ENCODE peak calls at places on chromosomes 3 and 15, in six cellular contexts. Z, B, J, P, R and V are unnamed samples.

GRCh38 chr3:74304419-74304818 is 310.0 kb downstream of the CNTN3 start:
- DNase-seq in Z (no peak), B (no peak), J (no peak), P (no peak), R (no peak), V (no peak)

GRCh38 chr3:46935168-46935858 is 41.2 kb downstream of the CCDC12 start:
- DNase-seq in Z (peak; percentile 83), B (peak; percentile 98), J (no peak), P (peak; percentile 72), R (peak; percentile 92), V (peak; percentile 84)

GRCh38 chr15:39154776-39155175 is 426.1 kb upstream of the THBS1 start:
- DNase-seq in Z (no peak), B (no peak), J (no peak), P (no peak), R (no peak), V (no peak)

GRCh38 chr15:84023636-84024035 is 211.9 kb upstream of the GOLGA6L4 start:
- DNase-seq in Z (peak; percentile 51), B (no peak), J (no peak), P (peak; percentile 50), R (peak; percentile 24), V (peak; percentile 62)

GRCh38 chr3:30193625-30194044 is 412.8 kb upstream of the TGFBR2 start:
- DNase-seq in Z (peak; percentile 53), B (no peak), J (no peak), P (peak; percentile 86), R (peak; percentile 33), V (no peak)

GRCh38 chr15:39426552-39427532 is 154.0 kb upstream of the THBS1 start:
- DNase-seq in Z (no peak), B (no peak), J (peak; percentile 69), P (peak; percentile 98), R (no peak), V (peak; percentile 31)

GRCh38 chr3:183551930-183552329 is 3.6 kb downstream of the KLHL6 start:
- DNase-seq in Z (no peak), B (no peak), J (no peak), P (no peak), R (no peak), V (no peak)

GRCh38 chr15:99928429-99928981 is 195.3 kb upstream of the LYSMD4 start:
- DNase-seq in Z (peak; percentile 79), B (peak; percentile 54), J (peak; percentile 45), P (peak; percentile 82), R (no peak), V (peak; percentile 63)

GRCh38 chr3:126484662-126485061 is 9.0 kb upstream of the ZXDC start:
- DNase-seq in Z (no peak), B (no peak), J (no peak), P (no peak), R (no peak), V (no peak)

GRCh38 chr3:141663993-141664392 is 74.1 kb upstream of the RNF7 start:
- DNase-seq in Z (no peak), B (no peak), J (no peak), P (no peak), R (no peak), V (no peak)

GRCh38 chr3:129224984-129225393 is 24.4 kb upstream of the COPG1 start:
- DNase-seq in Z (peak; percentile 86), B (peak; percentile 71), J (no peak), P (peak; percentile 86), R (peak; percentile 92), V (no peak)

GRCh38 chr3:196339493-196340254 is 1.5 kb upstream of the TM4SF19 start:
- DNase-seq in Z (peak; percentile 77), B (no peak), J (no peak), P (peak; percentile 82), R (peak; percentile 21), V (peak; percentile 83)

GRCh38 chr3:179991877-179992276 is 44.9 kb downstream of the PEX5L start:
- DNase-seq in Z (peak; percentile 4), B (no peak), J (no peak), P (no peak), R (no peak), V (no peak)

GRCh38 chr3:27657871-27658270 is 64.3 kb downstream of the EOMES start:
- DNase-seq in Z (no peak), B (no peak), J (no peak), P (no peak), R (no peak), V (no peak)

GRCh38 chr3:144162042-144162441 is 190.4 kb downstream of the DIPK2A start:
- DNase-seq in Z (peak; percentile 67), B (peak; percentile 59), J (no peak), P (no peak), R (peak; percentile 75), V (no peak)

GRCh38 chr3:193614430-193614829 is 21.4 kb downstream of the OPA1 start:
- DNase-seq in Z (no peak), B (peak; percentile 54), J (no peak), P (no peak), R (no peak), V (no peak)

GRCh38 chr15:72168131-72168825 is 29.3 kb downstream of the GRAMD2A start:
- DNase-seq in Z (no peak), B (no peak), J (no peak), P (peak; percentile 42), R (no peak), V (peak; percentile 35)

GRCh38 chr15:56964182-56964581 is 45.7 kb downstream of the TCF12 start:
- DNase-seq in Z (no peak), B (peak; percentile 11), J (peak; percentile 17), P (no peak), R (no peak), V (no peak)

GRCh38 chr3:53375019-53375418 is 27.7 kb upstream of the DCP1A start:
- DNase-seq in Z (peak; percentile 77), B (peak; percentile 55), J (no peak), P (peak; percentile 76), R (peak; percentile 69), V (peak; percentile 77)

GRCh38 chr3:128618398-128618726 is 32.3 kb downstream of the RPN1 start:
- DNase-seq in Z (no peak), B (no peak), J (no peak), P (peak; percentile 35), R (no peak), V (no peak)

GRCh38 chr3:109952924-109953323 is 615.6 kb upstream of the DPPA4 start:
- DNase-seq in Z (no peak), B (no peak), J (no peak), P (no peak), R (no peak), V (no peak)

GRCh38 chr3:17745301-17745700 is 2.9 kb upstream of the TBC1D5 start:
- DNase-seq in Z (no peak), B (no peak), J (no peak), P (no peak), R (no peak), V (no peak)

GRCh38 chr15:72784233-72784876 is 797 bp upstream of the ADPGK start:
- DNase-seq in Z (peak; percentile 87), B (peak; percentile 87), J (peak; percentile 43), P (peak; percentile 91), R (peak; percentile 62), V (peak; percentile 49)

GRCh38 chr3:58998476-58999117 is 51.2 kb downstream of the CFAP20DC start:
- DNase-seq in Z (peak; percentile 77), B (peak; percentile 79), J (no peak), P (no peak), R (no peak), V (peak; percentile 74)

GRCh38 chr15:67834249-67834592 is 5.6 kb downstream of the RNU6-1 start:
- DNase-seq in Z (no peak), B (no peak), J (no peak), P (no peak), R (no peak), V (no peak)

DNA sequence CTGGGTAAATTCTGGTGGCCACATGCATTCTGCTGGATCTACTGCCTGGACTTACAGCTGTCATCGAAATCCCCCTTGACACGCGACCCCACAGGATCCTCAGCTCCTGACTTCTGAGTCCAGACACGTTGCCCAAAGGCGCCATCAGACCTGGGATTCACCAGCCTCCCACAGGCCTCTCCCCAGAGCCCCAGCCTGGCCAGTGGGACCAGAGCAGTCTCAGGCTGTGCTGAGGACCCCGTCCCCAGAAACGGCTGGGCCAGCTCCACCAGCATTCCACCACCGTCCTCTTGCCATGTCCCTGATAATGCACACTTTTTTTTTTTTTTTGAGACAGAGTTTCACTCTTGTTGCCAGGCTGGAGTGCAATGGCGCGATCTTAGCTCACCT is 166.1 kb downstream of the LRRK1 start:
- DNase-seq in Z (no peak), B (no peak), J (no peak), P (no peak), R (no peak), V (no peak)
- TF ChIP-seq MYC in Z (no peak), B (no peak), J (no peak), P (no peak), R (no peak), V (no peak)

DNA sequence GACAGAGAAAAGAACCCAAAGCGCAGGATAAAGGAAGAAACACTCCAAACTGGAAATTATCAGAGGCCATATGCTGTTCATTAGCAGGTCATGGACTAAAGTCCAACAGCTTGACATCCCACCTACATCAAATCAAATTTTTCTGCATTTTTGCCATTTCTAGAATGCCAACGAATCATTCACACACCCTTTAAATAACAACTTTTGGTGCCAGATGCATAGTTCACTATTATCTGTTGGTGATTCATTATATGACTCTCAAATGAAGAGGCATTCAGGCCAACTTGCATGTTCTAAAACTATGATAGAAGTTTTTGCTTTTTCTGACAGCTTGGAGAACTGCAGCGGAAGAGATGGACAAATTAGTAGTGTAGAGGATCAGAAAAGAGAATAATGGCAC is 529.8 kb upstream of the NAALADL2 start:
- DNase-seq in Z (no peak), B (no peak), J (no peak), P (no peak), R (no peak), V (no peak)
- TF ChIP-seq MAX in Z (no peak), B (no peak), J (no peak), P (no peak), R (no peak), V (no peak)

GRCh38 chr3:10869460-10869859 is 53.4 kb downstream of the SLC6A11 start:
- DNase-seq in Z (no peak), B (no peak), J (no peak), P (no peak), R (no peak), V (no peak)

GRCh38 chr3:10870296-10870695 is 54.3 kb downstream of the SLC6A11 start:
- DNase-seq in Z (no peak), B (no peak), J (no peak), P (no peak), R (no peak), V (no peak)

DNA sequence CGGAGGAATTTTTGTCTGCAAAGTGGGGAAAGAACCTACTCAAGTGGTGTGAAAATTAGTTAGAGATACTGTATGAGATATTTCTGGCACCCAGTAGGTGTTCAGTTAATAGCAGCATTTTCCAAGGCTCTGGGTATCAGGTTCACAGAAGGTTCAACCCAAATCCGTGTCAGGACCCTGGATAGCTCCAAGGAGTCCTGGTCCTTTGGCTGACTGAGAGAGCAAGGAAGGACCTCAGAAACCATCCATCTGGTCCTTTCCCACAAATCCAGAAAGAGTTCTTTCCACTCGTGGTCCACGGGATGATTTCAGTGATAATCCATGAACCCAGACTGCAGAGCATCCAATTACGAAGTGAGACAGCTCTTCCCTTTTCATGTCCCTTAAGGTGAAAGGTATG is 51.4 kb downstream of the SLC6A11 start:
- DNase-seq in Z (no peak), B (no peak), J (no peak), P (peak; percentile 44), R (no peak), V (peak; percentile 24)
- TF ChIP-seq MYC in Z (no peak), B (no peak), J (no peak), P (no peak), R (no peak), V (no peak)

DNA sequence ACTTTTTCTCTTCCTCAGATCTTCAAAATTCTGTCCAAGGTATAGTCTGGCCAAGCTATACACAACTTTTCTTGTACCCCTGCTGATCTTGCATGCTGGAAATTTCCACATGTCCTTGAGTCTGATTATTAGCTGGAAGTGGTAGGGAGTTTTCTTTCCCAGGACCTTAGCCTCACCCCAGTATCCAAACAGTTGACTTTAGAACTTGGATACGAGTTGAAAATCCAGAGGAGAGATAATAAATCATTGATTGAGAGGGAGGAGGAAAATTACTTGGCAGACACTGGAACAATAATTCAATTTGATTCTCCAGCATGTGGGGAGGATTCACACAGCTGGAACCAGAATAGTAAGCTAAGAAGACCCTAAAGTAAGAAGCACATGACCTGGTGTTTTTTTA is 116.5 kb downstream of the IL5RA start:
- DNase-seq in Z (no peak), B (no peak), J (no peak), P (no peak), R (no peak), V (no peak)
- TF ChIP-seq MAX in Z (no peak), B (no peak), J (no peak), P (no peak), R (no peak), V (no peak)